ENCODE peak calls at places on chromosome 6, in five cellular contexts. C is dorsolateral prefrontal cortex, K is heart left ventricle, Z is B cell, P is cardiac muscle cell. R is an unnamed sample.

GRCh38 chr6:111172563-111172962 is 85.3 kb downstream of the SLC16A10 start:
- DNase-seq in C (no peak), K (no peak), Z (no peak), P (no peak), R (no peak)

GRCh38 chr6:87049779-87050178 is 45.1 kb downstream of the CGA start:
- DNase-seq in C (no peak), K (no peak), Z (no peak), P (no peak), R (no peak)

GRCh38 chr6:85354761-85355618 is 94.9 kb upstream of the NT5E start:
- DNase-seq in C (peak; percentile 72), K (peak; percentile 44), Z (peak; percentile 46), P (peak; percentile 73), R (peak; percentile 57)

GRCh38 chr6:40138273-40138720 is 204.0 kb upstream of the MOCS1 start:
- DNase-seq in C (no peak), K (no peak), Z (no peak), P (no peak), R (peak; percentile 58)

GRCh38 chr6:96853083-96853482 is 15.8 kb upstream of the GPR63 start:
- DNase-seq in C (no peak), K (no peak), Z (no peak), P (no peak), R (no peak)

GRCh38 chr6:15623282-15624116 is 39.3 kb downstream of the DTNBP1 start:
- DNase-seq in C (no peak), K (no peak), Z (no peak), P (peak; percentile 42), R (peak; percentile 20)

GRCh38 chr6:44044154-44044539 is 83.1 kb downstream of the MRPL14 start:
- DNase-seq in C (no peak), K (no peak), Z (no peak), P (no peak), R (no peak)

GRCh38 chr6:166286831-166287271 is 21.3 kb downstream of the PRR18 start:
- DNase-seq in C (no peak), K (no peak), Z (peak; percentile 75), P (peak; percentile 7), R (peak; percentile 59)

GRCh38 chr6:42756713-42757112 is 10.8 kb upstream of the TBCC start:
- DNase-seq in C (no peak), K (no peak), Z (no peak), P (no peak), R (no peak)

GRCh38 chr6:12749531-12750379 is 33.2 kb downstream of the PHACTR1 start:
- DNase-seq in C (peak; percentile 48), K (no peak), Z (no peak), P (peak; percentile 31), R (peak; percentile 18)

GRCh38 chr6:2448826-2449571 is 203.6 kb upstream of the GMDS start:
- DNase-seq in C (no peak), K (peak; percentile 30), Z (no peak), P (peak; percentile 72), R (peak; percentile 62)

GRCh38 chr6:45466686-45467085 is 89.0 kb upstream of the SUPT3H start:
- DNase-seq in C (no peak), K (no peak), Z (no peak), P (no peak), R (no peak)

GRCh38 chr6:25446815-25447569 is 167.8 kb downstream of the CARMIL1 start:
- DNase-seq in C (no peak), K (no peak), Z (no peak), P (no peak), R (no peak)

GRCh38 chr6:14436593-14436992 is 319.0 kb downstream of the CD83 start:
- DNase-seq in C (no peak), K (no peak), Z (no peak), P (no peak), R (no peak)

GRCh38 chr6:37244430-37245310 is 12.9 kb upstream of the TBC1D22B start:
- DNase-seq in C (no peak), K (peak; percentile 90), Z (no peak), P (no peak), R (no peak)

GRCh38 chr6:32796848-32797776 is 19.7 kb downstream of the HLA-DOB start:
- DNase-seq in C (peak; percentile 79), K (peak; percentile 55), Z (peak; percentile 82), P (peak; percentile 77), R (peak; percentile 64)

GRCh38 chr6:144305985-144306384 is 20.9 kb downstream of the UTRN start:
- DNase-seq in C (no peak), K (no peak), Z (no peak), P (no peak), R (peak; percentile 38)

GRCh38 chr6:150712502-150713252 is 113.0 kb downstream of the PLEKHG1 start:
- DNase-seq in C (no peak), K (no peak), Z (no peak), P (no peak), R (no peak)

GRCh38 chr6:10759312-10759839 is 11.8 kb downstream of the TMEM14B start:
- DNase-seq in C (no peak), K (no peak), Z (no peak), P (peak; percentile 40), R (peak; percentile 18)

GRCh38 chr6:139436521-139437348 is 62.3 kb upstream of the CITED2 start:
- DNase-seq in C (no peak), K (no peak), Z (no peak), P (peak; percentile 13), R (no peak)

GRCh38 chr6:37576336-37576737 is 76.6 kb upstream of the CCDC167 start:
- DNase-seq in C (no peak), K (no peak), Z (no peak), P (no peak), R (no peak)

GRCh38 chr6:55012454-55012853 is 161.9 kb upstream of the HCRTR2 start:
- DNase-seq in C (no peak), K (no peak), Z (no peak), P (no peak), R (no peak)

GRCh38 chr6:55016261-55016660 is 158.1 kb upstream of the HCRTR2 start:
- DNase-seq in C (no peak), K (no peak), Z (no peak), P (no peak), R (no peak)

GRCh38 chr6:55009114-55009513 is 162.5 kb downstream of the FAM83B start:
- DNase-seq in C (no peak), K (no peak), Z (no peak), P (no peak), R (no peak)

GRCh38 chr6:55014321-55015088 is 159.8 kb upstream of the HCRTR2 start:
- DNase-seq in C (no peak), K (no peak), Z (no peak), P (no peak), R (no peak)

DNA sequence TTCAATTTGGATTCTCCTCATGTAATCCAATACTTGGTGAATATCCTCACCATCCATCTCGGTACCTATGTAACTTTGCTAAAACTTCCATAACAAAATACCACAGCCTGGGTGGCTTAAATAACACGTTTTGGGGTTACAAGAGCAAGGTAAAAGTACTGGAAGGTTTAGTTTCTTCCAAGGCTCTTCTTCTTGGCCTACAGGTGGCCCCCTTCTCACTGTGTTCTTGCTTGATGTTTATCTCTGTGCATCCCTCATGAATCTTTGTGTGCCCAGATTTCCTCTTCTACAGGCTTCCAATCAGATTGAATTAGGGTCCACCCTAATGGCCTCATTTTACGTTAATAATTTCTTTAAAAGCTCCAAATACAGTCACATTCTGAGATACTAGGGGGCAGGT is 163.3 kb upstream of the HCRTR2 start:
- DNase-seq in C (no peak), K (no peak), Z (no peak), P (no peak), R (no peak)
- TF ChIP-seq CTCF in C (no peak), K (no peak), Z (no peak), P (no peak), R (no peak)

DNA sequence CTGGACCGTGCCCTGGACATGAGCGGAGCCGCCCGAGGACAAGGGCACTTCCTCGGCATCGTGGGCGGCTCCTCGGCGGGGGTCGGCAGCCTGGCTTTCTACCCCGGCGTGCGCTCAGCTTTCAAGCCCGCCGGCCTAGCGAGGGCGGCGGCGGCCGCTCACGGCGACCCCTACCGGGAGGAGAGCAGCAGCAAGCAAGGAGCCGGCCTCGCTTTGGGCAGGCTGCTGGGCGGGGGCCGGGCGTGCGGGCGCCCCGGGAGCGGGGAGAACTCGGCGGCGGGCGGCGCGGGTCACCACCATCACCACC is 6.7 kb downstream of the PRDM13 start:
- DNase-seq in C (no peak), K (no peak), Z (no peak), P (peak; percentile 69), R (peak; percentile 88)
- TF ChIP-seq CTCF in C (no peak), K (peak; percentile 29), Z (peak; percentile 50), P (peak; percentile 44), R (peak; percentile 45)

GRCh38 chr6:7624781-7625710 is 35.0 kb downstream of the SNRNP48 start:
- DNase-seq in C (no peak), K (no peak), Z (no peak), P (no peak), R (no peak)
- TF ChIP-seq CTCF in C (no peak), K (no peak), Z (no peak), P (no peak), R (no peak)

GRCh38 chr6:1015819-1016218 is 296.1 kb upstream of the FOXQ1 start:
- DNase-seq in C (no peak), K (no peak), Z (no peak), P (peak; percentile 17), R (no peak)
- TF ChIP-seq CTCF in C (no peak), K (no peak), Z (no peak), P (no peak), R (no peak)

DNA sequence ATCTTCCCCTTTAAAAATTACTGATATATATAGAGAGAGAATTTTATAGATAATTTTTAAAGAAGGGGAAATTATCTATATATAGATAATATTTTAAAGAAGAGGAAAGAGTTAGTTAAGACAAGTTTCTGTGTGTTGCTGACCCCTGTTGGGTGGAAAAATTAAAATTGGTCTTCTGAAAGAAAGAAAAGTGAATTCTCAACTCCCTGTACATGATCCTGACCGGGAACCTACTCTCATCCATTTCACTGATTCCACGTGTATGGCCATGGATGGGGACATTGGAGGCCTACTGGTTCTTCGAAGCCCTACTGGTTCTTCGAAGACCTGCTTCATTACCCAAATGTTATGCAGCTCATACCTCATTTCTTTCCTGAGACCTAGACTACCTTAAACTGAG is 53.0 kb upstream of the TCF21 start:
- DNase-seq in C (no peak), K (no peak), Z (no peak), P (no peak), R (no peak)
- TF ChIP-seq CTCF in C (no peak), K (no peak), Z (no peak), P (peak; percentile 21), R (no peak)